ENCODE peak calls at places on chromosomes 13 and 19, in nine cellular contexts. C, I, G, A, Z, H, Q, D and F are unnamed samples.

GRCh38 chr13:50222569-50223332 is 207.5 kb downstream of the KCNRG start:
- DNase-seq in C (peak), I (no peak), G (peak), A (no peak), Z (no peak), H (no peak), Q (peak), D (peak), F (no peak)

GRCh38 chr13:113034451-113035208 is 65.6 kb downstream of the MCF2L start:
- DNase-seq in C (peak), I (peak), G (peak), A (peak), Z (no peak), H (no peak), Q (peak), D (peak), F (no peak)

GRCh38 chr13:76852991-76853390 is 33.2 kb downstream of the KCTD12 start:
- DNase-seq in C (peak), I (no peak), G (peak), A (no peak), Z (no peak), H (no peak), Q (no peak), D (peak), F (no peak)

GRCh38 chr13:35978607-35979316 is 152.4 kb downstream of the DCLK1 start:
- DNase-seq in C (peak), I (peak), G (peak), A (peak), Z (no peak), H (no peak), Q (peak), D (peak), F (peak)

GRCh38 chr13:51614350-51614786 is 30.1 kb downstream of the WDFY2 start:
- DNase-seq in C (no peak), I (no peak), G (no peak), A (no peak), Z (peak), H (no peak), Q (no peak), D (no peak), F (peak)

GRCh38 chr13:110965038-110965754 is 50.3 kb upstream of the ANKRD10 start:
- DNase-seq in C (peak), I (no peak), G (peak), A (no peak), Z (peak), H (peak), Q (peak), D (peak), F (no peak)

GRCh38 chr13:113589251-113589960 is 4.9 kb downstream of the TFDP1 start:
- DNase-seq in C (no peak), I (no peak), G (no peak), A (no peak), Z (no peak), H (no peak), Q (no peak), D (no peak), F (no peak)

GRCh38 chr13:27135023-27135422 is 36.6 kb downstream of the USP12 start:
- DNase-seq in C (no peak), I (no peak), G (peak), A (no peak), Z (no peak), H (no peak), Q (no peak), D (no peak), F (no peak)

GRCh38 chr19:3515891-3516422 is 9.8 kb downstream of the FZR1 start:
- DNase-seq in C (peak), I (no peak), G (no peak), A (no peak), Z (no peak), H (no peak), Q (no peak), D (peak), F (no peak)

GRCh38 chr13:26342898-26343297 is 89.0 kb downstream of the CDK8 start:
- DNase-seq in C (no peak), I (no peak), G (no peak), A (no peak), Z (no peak), H (no peak), Q (no peak), D (no peak), F (no peak)

GRCh38 chr19:52786078-52786463 is 520 bp downstream of the ZNF600 start:
- DNase-seq in C (no peak), I (peak), G (peak), A (peak), Z (no peak), H (no peak), Q (peak), D (no peak), F (no peak)

GRCh38 chr13:44420376-44421220 is 47.0 kb downstream of the SERP2 start:
- DNase-seq in C (no peak), I (peak), G (no peak), A (no peak), Z (no peak), H (no peak), Q (no peak), D (no peak), F (no peak)

GRCh38 chr13:53104120-53104519 is 75.5 kb downstream of the OLFM4 start:
- DNase-seq in C (no peak), I (no peak), G (no peak), A (no peak), Z (no peak), H (no peak), Q (no peak), D (no peak), F (no peak)

GRCh38 chr13:74288361-74288911 is 154.2 kb upstream of the KLF12 start:
- DNase-seq in C (peak), I (peak), G (no peak), A (peak), Z (no peak), H (no peak), Q (peak), D (peak), F (peak)

GRCh38 chr19:40599331-40600085 is 1.7 kb upstream of the LTBP4 start:
- DNase-seq in C (peak), I (peak), G (peak), A (peak), Z (no peak), H (no peak), Q (no peak), D (no peak), F (no peak)

GRCh38 chr13:36512771-36513170 is 80.5 kb downstream of the CCNA1 start:
- DNase-seq in C (no peak), I (no peak), G (no peak), A (no peak), Z (no peak), H (no peak), Q (no peak), D (no peak), F (no peak)

GRCh38 chr13:53873558-53873957 is 844.9 kb downstream of the OLFM4 start:
- DNase-seq in C (no peak), I (peak), G (no peak), A (no peak), Z (no peak), H (no peak), Q (no peak), D (no peak), F (no peak)

GRCh38 chr19:18117364-18117691 is 19.8 kb downstream of the MAST3 start:
- DNase-seq in C (no peak), I (no peak), G (no peak), A (no peak), Z (no peak), H (no peak), Q (no peak), D (no peak), F (no peak)

GRCh38 chr13:61414686-61415664 is 674 bp downstream of the PCDH20 start:
- DNase-seq in C (peak), I (peak), G (peak), A (peak), Z (no peak), H (no peak), Q (peak), D (peak), F (no peak)

GRCh38 chr19:1066251-1066747 is 668 bp upstream of the ARHGAP45 start:
- DNase-seq in C (no peak), I (peak), G (peak), A (peak), Z (no peak), H (no peak), Q (peak), D (no peak), F (no peak)

GRCh38 chr19:50252111-50252886 is 48.9 kb downstream of the MYH14 start:
- DNase-seq in C (peak), I (peak), G (peak), A (peak), Z (no peak), H (no peak), Q (no peak), D (no peak), F (peak)

GRCh38 chr19:51749979-51750378 is 1.7 kb downstream of the FPR1 start:
- DNase-seq in C (no peak), I (no peak), G (peak), A (no peak), Z (no peak), H (no peak), Q (no peak), D (peak), F (no peak)

GRCh38 chr13:41568990-41569387 is 111.6 kb downstream of the RGCC start:
- DNase-seq in C (peak), I (no peak), G (no peak), A (no peak), Z (no peak), H (no peak), Q (no peak), D (peak), F (no peak)

GRCh38 chr13:114112231-114112825 is 20.1 kb downstream of the RASA3 start:
- DNase-seq in C (peak), I (no peak), G (no peak), A (peak), Z (no peak), H (no peak), Q (no peak), D (no peak), F (no peak)

GRCh38 chr19:56507446-56508281 is at the start of gene ZNF471:
- DNase-seq in C (peak), I (peak), G (peak), A (peak), Z (no peak), H (peak), Q (peak), D (peak), F (no peak)

GRCh38 chr13:28532226-28533048 is 37.5 kb upstream of the FLT1 start:
- DNase-seq in C (no peak), I (peak), G (no peak), A (peak), Z (no peak), H (no peak), Q (peak), D (no peak), F (no peak)

GRCh38 chr13:110138009-110138699 is 168.8 kb downstream of the COL4A1 start:
- DNase-seq in C (peak), I (peak), G (peak), A (peak), Z (peak), H (no peak), Q (peak), D (peak), F (peak)

GRCh38 chr19:21611659-21612402 is 106.4 kb downstream of the ZNF429 start:
- DNase-seq in C (no peak), I (no peak), G (no peak), A (no peak), Z (no peak), H (no peak), Q (no peak), D (no peak), F (no peak)

GRCh38 chr19:9436358-9436757 is 985 bp upstream of the ZNF266 start:
- DNase-seq in C (no peak), I (no peak), G (no peak), A (no peak), Z (no peak), H (no peak), Q (no peak), D (no peak), F (no peak)

GRCh38 chr13:20492641-20493040 is 33.0 kb downstream of the CRYL1 start:
- DNase-seq in C (peak), I (peak), G (peak), A (peak), Z (no peak), H (no peak), Q (peak), D (peak), F (peak)

GRCh38 chr19:55305983-55306562 is 19.1 kb downstream of the TMEM150B start:
- DNase-seq in C (no peak), I (peak), G (peak), A (no peak), Z (no peak), H (no peak), Q (no peak), D (no peak), F (no peak)

GRCh38 chr13:27977476-27978300 is 8.6 kb upstream of the CDX2 start:
- DNase-seq in C (no peak), I (peak), G (no peak), A (peak), Z (no peak), H (no peak), Q (no peak), D (peak), F (no peak)

GRCh38 chr13:99375806-99376080 is 68.5 kb upstream of the GPR183 start:
- DNase-seq in C (no peak), I (no peak), G (no peak), A (no peak), Z (no peak), H (no peak), Q (no peak), D (no peak), F (no peak)
- H3K27ac ChIP-seq in C (no peak), I (no peak), G (no peak), A (no peak), Z (peak), H (no peak), Q (no peak), D (no peak), F (no peak)

GRCh38 chr19:5773276-5773675 is 11.3 kb downstream of the PRR22 start:
- DNase-seq in C (no peak), I (no peak), G (no peak), A (no peak), Z (no peak), H (no peak), Q (no peak), D (no peak), F (no peak)
- H3K4me2 ChIP-seq in C (no peak), I (no peak), G (peak), A (no peak), Z (no peak), H (no peak), Q (no peak), D (peak), F (no peak)

GRCh38 chr19:7888145-7888825 is at the start of gene LRRC8E:
- DNase-seq in C (peak), I (peak), G (peak), A (peak), Z (no peak), H (no peak), Q (peak), D (peak), F (no peak)

GRCh38 chr19:7887408-7888144 is 734 bp upstream of the LRRC8E start:
- DNase-seq in C (no peak), I (peak), G (no peak), A (no peak), Z (no peak), H (no peak), Q (no peak), D (no peak), F (no peak)

GRCh38 chr19:7885818-7886217 is 2.5 kb upstream of the LRRC8E start:
- DNase-seq in C (no peak), I (no peak), G (no peak), A (no peak), Z (no peak), H (no peak), Q (no peak), D (no peak), F (no peak)

GRCh38 chr19:7883796-7884570 is 4.3 kb upstream of the LRRC8E start:
- DNase-seq in C (peak), I (no peak), G (no peak), A (no peak), Z (no peak), H (no peak), Q (no peak), D (no peak), F (no peak)

GRCh38 chr19:7888826-7889217 is 512 bp downstream of the LRRC8E start:
- DNase-seq in C (no peak), I (no peak), G (no peak), A (no peak), Z (no peak), H (no peak), Q (peak), D (no peak), F (no peak)
- TF ChIP-seq CTCF in C (no peak), I (no peak), G (no peak), A (no peak), Z (no peak), H (no peak), Q (no peak), D (no peak), F (no peak)

GRCh38 chr19:23260956-23261355 is 10.8 kb upstream of the ZNF724 start:
- DNase-seq in C (no peak), I (no peak), G (no peak), A (no peak), Z (no peak), H (no peak), Q (no peak), D (no peak), F (no peak)
- H3K27ac ChIP-seq in C (no peak), I (no peak), G (no peak), A (no peak), Z (no peak), H (no peak), Q (no peak), D (no peak), F (no peak)

DNA sequence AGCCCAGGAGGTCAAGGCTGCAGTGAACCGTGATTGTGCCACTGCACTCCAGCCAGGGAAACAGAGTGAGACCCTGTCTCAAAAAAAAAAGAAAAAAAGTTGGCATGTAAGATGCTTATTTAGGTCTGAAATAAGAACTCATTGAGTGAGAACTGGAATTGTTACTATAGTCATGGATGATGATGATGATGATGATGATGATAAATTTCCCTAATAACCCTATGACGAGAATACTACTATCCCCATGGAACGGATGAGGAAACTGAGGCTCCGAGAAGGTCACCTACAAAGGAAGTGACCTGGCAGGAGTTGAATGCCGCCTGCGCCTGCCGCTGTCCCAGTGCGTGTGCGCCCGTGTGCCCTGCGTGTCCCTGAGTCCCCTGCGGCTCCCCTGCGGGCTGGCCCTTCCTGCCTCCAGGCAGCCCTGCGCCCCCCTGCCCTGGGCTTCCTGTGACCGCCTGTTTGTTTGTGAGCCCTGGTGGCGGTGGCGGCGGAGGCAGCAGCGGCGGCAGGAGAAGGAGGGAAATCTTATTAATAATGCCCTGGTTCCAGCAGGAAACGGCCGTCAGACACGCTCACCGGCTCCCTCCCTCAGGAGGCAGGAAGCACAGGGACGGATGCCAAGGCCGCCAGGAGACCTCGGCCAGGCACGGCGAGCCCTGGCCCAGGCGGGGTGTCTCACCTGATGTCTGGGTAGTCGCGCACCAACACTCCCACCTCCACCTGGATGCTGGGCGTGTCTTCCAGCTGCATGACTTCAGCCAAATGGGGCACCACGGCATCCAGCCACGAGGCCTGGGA is 29.6 kb downstream of the EXOC3L2 start:
- DNase-seq in C (no peak), I (peak), G (peak), A (peak), Z (no peak), H (no peak), Q (peak), D (no peak), F (no peak)
- H3K4me2 ChIP-seq in C (no peak), I (peak), G (peak), A (peak), Z (no peak), H (peak), Q (peak), D (peak), F (no peak)

GRCh38 chr13:43304449-43304848 is 281.1 kb downstream of the DNAJC15 start:
- DNase-seq in C (no peak), I (no peak), G (no peak), A (no peak), Z (no peak), H (no peak), Q (no peak), D (no peak), F (no peak)

GRCh38 chr13:43305416-43305815 is 282.0 kb downstream of the DNAJC15 start:
- DNase-seq in C (no peak), I (no peak), G (peak), A (no peak), Z (no peak), H (no peak), Q (no peak), D (peak), F (no peak)

GRCh38 chr13:43306364-43306763 is 283.0 kb downstream of the DNAJC15 start:
- DNase-seq in C (no peak), I (no peak), G (no peak), A (no peak), Z (no peak), H (no peak), Q (no peak), D (no peak), F (no peak)

GRCh38 chr13:43303040-43303729 is 279.8 kb downstream of the DNAJC15 start:
- DNase-seq in C (peak), I (peak), G (peak), A (peak), Z (no peak), H (no peak), Q (peak), D (peak), F (peak)

DNA sequence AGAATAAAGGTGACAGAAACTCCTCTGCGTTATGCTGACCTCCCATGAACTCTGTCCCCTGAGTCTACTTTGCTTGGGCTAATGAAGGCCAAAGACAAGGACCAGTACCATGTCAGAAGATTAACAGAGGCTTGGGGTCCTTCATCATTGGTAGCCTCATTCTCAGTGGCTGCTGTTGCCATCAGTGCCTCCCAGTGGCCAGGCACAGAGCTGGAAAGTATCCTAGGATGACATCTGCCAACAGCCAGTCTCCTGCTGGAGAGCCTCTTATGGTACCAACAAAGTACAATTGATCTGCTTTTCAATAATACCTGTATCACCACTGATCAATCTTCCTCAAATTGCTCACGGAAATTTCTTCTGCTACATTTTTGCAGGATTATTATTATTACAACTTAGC is 281.6 kb downstream of the DNAJC15 start:
- DNase-seq in C (no peak), I (peak), G (no peak), A (no peak), Z (no peak), H (no peak), Q (no peak), D (no peak), F (no peak)
- TF ChIP-seq CTCF in C (no peak), I (peak), G (peak), A (peak), Z (no peak), H (peak), Q (no peak), D (no peak), F (peak)

DNA sequence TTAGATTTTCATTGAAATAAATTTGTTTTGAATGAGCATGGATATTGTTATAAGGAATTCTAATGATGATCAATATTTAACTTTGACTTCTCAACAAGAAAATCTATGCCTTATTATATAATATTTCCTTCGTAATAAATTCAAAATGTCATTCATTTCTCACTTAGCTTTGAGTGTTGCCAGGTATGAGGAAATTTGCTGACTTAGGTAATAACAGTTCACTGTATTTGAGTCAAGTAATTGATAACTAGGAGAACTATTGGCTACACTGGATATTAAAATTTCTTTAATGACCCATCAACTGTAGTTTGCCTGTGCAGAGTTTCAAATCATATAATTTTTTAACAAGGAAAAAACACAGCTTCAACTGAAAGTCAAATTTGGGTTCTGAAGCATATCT is 746.6 kb downstream of the SLITRK5 start:
- DNase-seq in C (no peak), I (no peak), G (no peak), A (no peak), Z (no peak), H (no peak), Q (no peak), D (no peak), F (no peak)
- H3K27ac ChIP-seq in C (no peak), I (no peak), G (no peak), A (no peak), Z (no peak), H (no peak), Q (no peak), D (no peak), F (no peak)

DNA sequence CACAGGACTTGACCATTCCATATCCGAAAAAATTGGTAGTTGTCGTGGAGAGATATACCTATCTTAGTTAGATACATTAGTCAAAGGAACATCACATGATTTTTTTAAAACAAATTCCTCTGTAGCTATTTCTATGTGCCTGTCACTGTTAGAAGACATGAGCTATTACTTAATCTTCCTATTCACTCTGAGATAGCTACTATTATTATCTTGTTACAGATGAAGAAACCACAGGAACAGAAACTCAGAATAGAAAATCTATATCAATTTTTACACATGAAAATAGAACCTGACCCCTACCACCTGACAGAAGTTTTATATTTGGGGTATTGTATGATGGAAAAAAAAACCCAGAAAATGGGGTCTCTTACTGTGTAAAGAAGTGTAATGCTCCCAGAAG is 68.9 kb upstream of the TDRD3 start:
- DNase-seq in C (no peak), I (no peak), G (no peak), A (no peak), Z (no peak), H (no peak), Q (no peak), D (no peak), F (no peak)
- H3K4me2 ChIP-seq in C (no peak), I (no peak), G (no peak), A (no peak), Z (peak), H (no peak), Q (no peak), D (no peak), F (no peak)